ENCODE peak calls at places on chromosomes 6 and 20, in five cellular contexts. G is stimulated activated CD4-positive, alpha-beta T cell treated with anti-CD3 and anti-CD28 coated beads, Interleukin-4, amount 100 ng/mL, for 4 hours; K is effector memory CD8-positive, alpha-beta T cell; U is erythroblast; S is amniotic stem cell. Y is an unnamed sample.

GRCh38 chr6:138297761-138298298 is 79.5 kb upstream of the PBOV1 start:
- DNase-seq in U (no peak), K (no peak), S (no peak), G (no peak), Y (no peak)

GRCh38 chr20:64075556-64075955 is 3.8 kb downstream of the RGS19 start:
- DNase-seq in S (no peak), G (no peak), K (no peak), U (no peak), Y (no peak)

GRCh38 chr6:3697609-3698008 is 53.9 kb downstream of the PXDC1 start:
- DNase-seq in K (no peak), U (no peak), G (no peak), S (peak), Y (no peak)

GRCh38 chr20:49560646-49561045 is 7.3 kb downstream of the PTGIS start:
- DNase-seq in K (no peak), G (no peak), S (no peak), U (no peak), Y (no peak)

GRCh38 chr20:4512891-4513550 is 208.7 kb upstream of the PRND start:
- DNase-seq in K (no peak), U (no peak), G (no peak), S (peak), Y (no peak)

GRCh38 chr20:60057866-60058807 is 99.9 kb downstream of the CDH26 start:
- DNase-seq in K (peak), S (no peak), U (peak), G (peak), Y (peak)

GRCh38 chr6:56009620-56010019 is 134.2 kb upstream of the BMP5 start:
- DNase-seq in U (no peak), G (no peak), S (no peak), K (no peak), Y (no peak)

GRCh38 chr20:1376007-1376406 is 16.8 kb downstream of the FKBP1A start:
- DNase-seq in S (no peak), K (no peak), U (no peak), G (no peak), Y (no peak)

GRCh38 chr20:44079291-44079690 is 107.7 kb downstream of the JPH2 start:
- DNase-seq in K (no peak), G (no peak), U (no peak), S (no peak), Y (no peak)

GRCh38 chr6:157019115-157019628 is 242.0 kb downstream of the ARID1B start:
- DNase-seq in U (peak), S (no peak), G (no peak), K (no peak), Y (peak)

GRCh38 chr6:121879149-121879548 is 443.7 kb downstream of the GJA1 start:
- DNase-seq in U (no peak), K (no peak), G (no peak), S (peak), Y (no peak)

GRCh38 chr6:161162722-161163121 is 111.1 kb downstream of the AGPAT4 start:
- DNase-seq in K (no peak), U (no peak), S (no peak), G (no peak), Y (no peak)

GRCh38 chr6:52155791-52156576 is 30.2 kb upstream of the IL17A start:
- DNase-seq in S (no peak), G (no peak), K (no peak), U (no peak), Y (peak)

GRCh38 chr20:5056801-5057599 is 55.7 kb upstream of the SLC23A2 start:
- DNase-seq in G (peak), U (peak), K (peak), S (no peak), Y (peak)

GRCh38 chr20:45425561-45425960 is 9.6 kb downstream of the PIGT start:
- DNase-seq in U (no peak), G (no peak), S (no peak), K (no peak), Y (no peak)

GRCh38 chr6:128368213-128369000 is 152.0 kb downstream of the PTPRK start:
- DNase-seq in S (no peak), K (no peak), G (no peak), U (no peak), Y (no peak)

GRCh38 chr6:39927159-39927558 is 7.1 kb downstream of the MOCS1 start:
- DNase-seq in K (no peak), S (no peak), U (no peak), G (no peak), Y (no peak)

GRCh38 chr6:37965964-37966676 is 146.6 kb downstream of the ZFAND3 start:
- DNase-seq in S (no peak), K (no peak), U (no peak), G (no peak), Y (no peak)

GRCh38 chr6:17877196-17877889 is 110.1 kb downstream of the KIF13A start:
- DNase-seq in G (no peak), U (no peak), K (no peak), S (peak), Y (no peak)

GRCh38 chr20:45857836-45858250 is 429 bp downstream of the ZSWIM3 start:
- DNase-seq in S (no peak), U (no peak), K (no peak), G (no peak), Y (no peak)

GRCh38 chr6:42448906-42449659 is 2.6 kb downstream of the TRERF1 start:
- DNase-seq in U (no peak), K (no peak), G (no peak), S (no peak), Y (no peak)

GRCh38 chr20:24952376-24953203 is 3.5 kb downstream of the CST7 start:
- DNase-seq in G (no peak), K (no peak), U (no peak), S (no peak), Y (no peak)

GRCh38 chr6:81148726-81149125 is 603.8 kb downstream of the TENT5A start:
- DNase-seq in K (no peak), U (no peak), G (no peak), S (no peak), Y (no peak)

GRCh38 chr6:110877154-110877564 is 2.6 kb downstream of the AMD1 start:
- DNase-seq in U (peak), G (no peak), S (no peak), K (no peak), Y (no peak)

GRCh38 chr6:81216668-81217067 is 535.8 kb downstream of the TENT5A start:
- DNase-seq in S (no peak), U (no peak), G (no peak), K (no peak), Y (no peak)

GRCh38 chr6:157840776-157841175 is 17.7 kb downstream of the SNX9 start:
- DNase-seq in U (peak), G (no peak), S (no peak), K (no peak), Y (no peak)

GRCh38 chr6:42704251-42704936 is 18.0 kb downstream of the PRPH2 start:
- DNase-seq in U (no peak), K (no peak), G (no peak), S (no peak), Y (no peak)

GRCh38 chr20:8837396-8837795 is 231.5 kb upstream of the PLCB4 start:
- DNase-seq in S (no peak), G (no peak), U (no peak), K (no peak), Y (no peak)

GRCh38 chr6:20056350-20056992 is 155.8 kb downstream of the MBOAT1 start:
- DNase-seq in S (peak), G (no peak), K (no peak), U (peak), Y (peak)

GRCh38 chr20:44496976-44497375 is 21.3 kb downstream of the TTPAL start:
- DNase-seq in G (peak), U (no peak), K (no peak), S (peak), Y (no peak)

GRCh38 chr6:53730767-53731166 is 64.0 kb upstream of the LRRC1 start:
- DNase-seq in U (no peak), G (no peak), K (no peak), S (no peak), Y (no peak)

GRCh38 chr6:14231071-14231483 is 113.5 kb downstream of the CD83 start:
- DNase-seq in U (no peak), K (no peak), S (no peak), G (no peak), Y (no peak)

GRCh38 chr6:92715991-92716390 is 703.4 kb downstream of the EPHA7 start:
- DNase-seq in G (no peak), S (no peak), K (no peak), U (no peak), Y (no peak)

GRCh38 chr6:166715065-166715464 is 88.0 kb upstream of the RPS6KA2 start:
- DNase-seq in K (no peak), U (no peak), G (no peak), S (no peak), Y (no peak)

GRCh38 chr6:7905416-7905815 is 5.2 kb downstream of the TXNDC5 start:
- DNase-seq in S (no peak), K (no peak), G (no peak), U (no peak), Y (no peak)